ENCODE peak calls at places on chromosomes 13 and 19, in six cellular contexts. One of them, this sample, is unnamed.

GRCh38 chr13:45860240-45860639 is 8.7 kb upstream of the SIAH3 start:
- DNase-seq in brain microvascular endothelial cell: no peak
- DNase-seq in choroid plexus epithelial cell: no peak
- DNase-seq in bronchial epithelial cell: no peak
- DNase-seq in A549: no peak
- DNase-seq in fibroblast of mammary gland: no peak
- DNase-seq in this sample: no peak

GRCh38 chr13:50094615-50095293 is 79.5 kb downstream of the KCNRG start:
- DNase-seq in A549: no peak
- DNase-seq in choroid plexus epithelial cell: no peak
- DNase-seq in fibroblast of mammary gland: peak
- DNase-seq in bronchial epithelial cell: peak
- DNase-seq in brain microvascular endothelial cell: no peak
- DNase-seq in this sample: peak

GRCh38 chr13:22487932-22488331 is 692.8 kb upstream of the SGCG start:
- DNase-seq in choroid plexus epithelial cell: no peak
- DNase-seq in brain microvascular endothelial cell: no peak
- DNase-seq in A549: no peak
- DNase-seq in bronchial epithelial cell: no peak
- DNase-seq in fibroblast of mammary gland: peak
- DNase-seq in this sample: peak

GRCh38 chr13:111114362-111115050 is 604 bp upstream of the ARHGEF7 start:
- DNase-seq in A549: no peak
- DNase-seq in brain microvascular endothelial cell: peak
- DNase-seq in bronchial epithelial cell: peak
- DNase-seq in choroid plexus epithelial cell: peak
- DNase-seq in fibroblast of mammary gland: peak
- DNase-seq in this sample: peak

GRCh38 chr19:3015126-3016057 is 13.7 kb downstream of the TLE2 start:
- DNase-seq in fibroblast of mammary gland: no peak
- DNase-seq in choroid plexus epithelial cell: no peak
- DNase-seq in A549: no peak
- DNase-seq in brain microvascular endothelial cell: no peak
- DNase-seq in bronchial epithelial cell: no peak
- DNase-seq in this sample: no peak

GRCh38 chr19:49677901-49678674 is 1.0 kb downstream of the PRMT1 start:
- DNase-seq in fibroblast of mammary gland: peak
- DNase-seq in choroid plexus epithelial cell: peak
- DNase-seq in brain microvascular endothelial cell: peak
- DNase-seq in A549: peak
- DNase-seq in bronchial epithelial cell: peak
- DNase-seq in this sample: peak

GRCh38 chr19:4319067-4319718 is 14.8 kb downstream of the FSD1 start:
- DNase-seq in fibroblast of mammary gland: no peak
- DNase-seq in A549: no peak
- DNase-seq in bronchial epithelial cell: no peak
- DNase-seq in brain microvascular endothelial cell: no peak
- DNase-seq in choroid plexus epithelial cell: no peak
- DNase-seq in this sample: no peak

GRCh38 chr13:50340146-50340545 is 324.9 kb downstream of the KCNRG start:
- DNase-seq in brain microvascular endothelial cell: no peak
- DNase-seq in A549: no peak
- DNase-seq in choroid plexus epithelial cell: no peak
- DNase-seq in fibroblast of mammary gland: no peak
- DNase-seq in bronchial epithelial cell: no peak
- DNase-seq in this sample: no peak

GRCh38 chr13:40132249-40132648 is 476.8 kb downstream of the COG6 start:
- DNase-seq in choroid plexus epithelial cell: no peak
- DNase-seq in fibroblast of mammary gland: no peak
- DNase-seq in brain microvascular endothelial cell: no peak
- DNase-seq in bronchial epithelial cell: no peak
- DNase-seq in A549: no peak
- DNase-seq in this sample: no peak

GRCh38 chr13:42569576-42570344 is 4.2 kb upstream of the TNFSF11 start:
- DNase-seq in fibroblast of mammary gland: no peak
- DNase-seq in brain microvascular endothelial cell: no peak
- DNase-seq in bronchial epithelial cell: no peak
- DNase-seq in A549: no peak
- DNase-seq in choroid plexus epithelial cell: no peak
- DNase-seq in this sample: no peak

DNA sequence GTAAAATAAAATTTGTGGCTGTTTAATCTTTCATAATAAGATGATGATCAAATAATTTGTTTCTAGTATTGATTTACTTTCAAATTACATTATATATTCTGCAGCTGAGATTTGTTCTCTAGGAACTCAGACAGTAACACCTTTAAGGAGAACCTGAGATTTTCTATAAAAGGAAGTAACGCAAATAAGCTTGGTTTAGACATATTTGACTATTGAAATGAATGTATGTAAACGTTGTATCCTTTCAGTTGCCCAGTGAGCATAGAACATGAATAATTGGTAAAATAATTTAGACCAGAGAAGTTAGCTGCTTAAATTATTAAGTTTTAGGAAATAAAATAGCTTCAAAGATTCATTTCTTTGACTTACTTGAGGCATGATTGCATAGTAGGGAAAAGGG is 3.1 kb downstream of the CDK8 start:
- DNase-seq in bronchial epithelial cell: no peak
- DNase-seq in A549: no peak
- DNase-seq in choroid plexus epithelial cell: no peak
- DNase-seq in fibroblast of mammary gland: no peak
- DNase-seq in brain microvascular endothelial cell: no peak
- DNase-seq in this sample: no peak
- H3K4me3 ChIP-seq in bronchial epithelial cell: no peak
- H3K4me3 ChIP-seq in A549: no peak
- H3K4me3 ChIP-seq in choroid plexus epithelial cell: no peak
- H3K4me3 ChIP-seq in fibroblast of mammary gland: no peak
- H3K4me3 ChIP-seq in brain microvascular endothelial cell: no peak
- H3K4me3 ChIP-seq in this sample: no peak

GRCh38 chr13:51934461-51935087 is 72.8 kb downstream of the CCDC70 start:
- DNase-seq in A549: no peak
- DNase-seq in bronchial epithelial cell: no peak
- DNase-seq in choroid plexus epithelial cell: no peak
- DNase-seq in brain microvascular endothelial cell: no peak
- DNase-seq in fibroblast of mammary gland: no peak
- DNase-seq in this sample: no peak
- TF ChIP-seq CTCF in A549: no peak
- TF ChIP-seq CTCF in bronchial epithelial cell: no peak
- TF ChIP-seq CTCF in choroid plexus epithelial cell: no peak
- TF ChIP-seq CTCF in brain microvascular endothelial cell: no peak
- TF ChIP-seq CTCF in fibroblast of mammary gland: no peak
- TF ChIP-seq CTCF in this sample: no peak

GRCh38 chr13:75256922-75257321 is 225.0 kb downstream of the TBC1D4 start:
- DNase-seq in brain microvascular endothelial cell: no peak
- DNase-seq in choroid plexus epithelial cell: peak
- DNase-seq in A549: no peak
- DNase-seq in fibroblast of mammary gland: no peak
- DNase-seq in bronchial epithelial cell: peak
- DNase-seq in this sample: no peak
- H3K4me3 ChIP-seq in brain microvascular endothelial cell: no peak
- H3K4me3 ChIP-seq in choroid plexus epithelial cell: no peak
- H3K4me3 ChIP-seq in A549: no peak
- H3K4me3 ChIP-seq in fibroblast of mammary gland: no peak
- H3K4me3 ChIP-seq in bronchial epithelial cell: no peak
- H3K4me3 ChIP-seq in this sample: no peak

GRCh38 chr13:82961757-82962156 is 920.5 kb downstream of the SLITRK1 start:
- DNase-seq in bronchial epithelial cell: no peak
- DNase-seq in brain microvascular endothelial cell: no peak
- DNase-seq in A549: no peak
- DNase-seq in fibroblast of mammary gland: no peak
- DNase-seq in choroid plexus epithelial cell: no peak
- DNase-seq in this sample: no peak

GRCh38 chr13:82962422-82962821 is 919.9 kb downstream of the SLITRK1 start:
- DNase-seq in bronchial epithelial cell: no peak
- DNase-seq in A549: no peak
- DNase-seq in choroid plexus epithelial cell: peak
- DNase-seq in fibroblast of mammary gland: peak
- DNase-seq in brain microvascular endothelial cell: peak
- DNase-seq in this sample: no peak

GRCh38 chr13:82963466-82963865 is 918.8 kb downstream of the SLITRK1 start:
- DNase-seq in A549: no peak
- DNase-seq in bronchial epithelial cell: no peak
- DNase-seq in brain microvascular endothelial cell: peak
- DNase-seq in choroid plexus epithelial cell: peak
- DNase-seq in fibroblast of mammary gland: peak
- DNase-seq in this sample: peak
- TF ChIP-seq CTCF in A549: no peak
- TF ChIP-seq CTCF in bronchial epithelial cell: no peak
- TF ChIP-seq CTCF in brain microvascular endothelial cell: no peak
- TF ChIP-seq CTCF in choroid plexus epithelial cell: no peak
- TF ChIP-seq CTCF in fibroblast of mammary gland: no peak
- TF ChIP-seq CTCF in this sample: no peak

DNA sequence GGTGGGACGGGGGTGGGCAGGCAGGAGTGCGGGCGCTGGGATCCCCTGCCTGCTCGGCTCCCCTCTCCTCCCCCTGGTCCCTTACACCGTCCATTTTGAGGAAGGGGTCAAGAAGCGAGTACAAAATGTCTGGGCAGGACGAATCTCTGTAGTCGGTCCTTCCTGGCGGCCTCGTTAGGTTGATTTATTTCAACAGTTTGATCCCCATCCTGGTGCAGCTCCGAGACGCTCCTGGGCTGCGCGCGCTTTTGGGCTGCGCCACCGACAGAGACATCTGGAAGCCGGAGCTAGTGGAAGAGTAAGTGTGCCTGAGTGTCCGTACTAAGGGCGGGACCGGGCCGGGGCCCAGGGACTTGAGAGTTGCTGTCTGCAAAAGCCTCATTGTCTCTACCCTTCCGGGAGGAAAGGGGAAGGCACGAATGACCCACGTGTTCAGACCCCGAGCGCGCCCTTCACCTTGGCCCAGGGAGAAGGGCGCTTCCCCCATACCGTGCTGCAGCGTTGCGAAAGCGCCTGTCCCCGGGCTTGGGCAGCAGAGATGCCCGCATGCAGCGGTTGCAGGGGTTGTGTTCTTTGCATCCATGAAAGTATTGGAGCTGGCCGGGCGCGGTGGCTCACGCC is 1.8 kb downstream of the ZNF114 start:
- DNase-seq in A549: peak
- DNase-seq in brain microvascular endothelial cell: peak
- DNase-seq in choroid plexus epithelial cell: peak
- DNase-seq in fibroblast of mammary gland: peak
- DNase-seq in bronchial epithelial cell: no peak
- DNase-seq in this sample: peak
- H3K4me3 ChIP-seq in A549: peak
- H3K4me3 ChIP-seq in brain microvascular endothelial cell: peak
- H3K4me3 ChIP-seq in choroid plexus epithelial cell: peak
- H3K4me3 ChIP-seq in fibroblast of mammary gland: peak
- H3K4me3 ChIP-seq in bronchial epithelial cell: peak
- H3K4me3 ChIP-seq in this sample: peak

GRCh38 chr19:1106841-1107654 is 3.3 kb downstream of the GPX4 start:
- DNase-seq in bronchial epithelial cell: peak
- DNase-seq in fibroblast of mammary gland: peak
- DNase-seq in brain microvascular endothelial cell: no peak
- DNase-seq in choroid plexus epithelial cell: peak
- DNase-seq in A549: no peak
- DNase-seq in this sample: peak
- TF ChIP-seq CTCF in bronchial epithelial cell: peak
- TF ChIP-seq CTCF in fibroblast of mammary gland: peak
- TF ChIP-seq CTCF in brain microvascular endothelial cell: peak
- TF ChIP-seq CTCF in choroid plexus epithelial cell: peak
- TF ChIP-seq CTCF in A549: no peak
- TF ChIP-seq CTCF in this sample: peak